ENCODE peak calls at places on chromosomes 7 and 10, in four cellular contexts. One of them, this sample, is unnamed.

GRCh38 chr10:66321746-66322145 is 604.1 kb upstream of the LRRTM3 start:
- DNase-seq in HEK293T: no peak
- DNase-seq in K562: no peak
- DNase-seq in HepG2: no peak
- DNase-seq in this sample: no peak

GRCh38 chr7:148963583-148964509 is 64.5 kb downstream of the PDIA4 start:
- DNase-seq in HepG2: peak
- DNase-seq in HEK293T: no peak
- DNase-seq in K562: no peak
- DNase-seq in this sample: no peak

GRCh38 chr10:100100651-100101525 is 19.2 kb upstream of the CPN1 start:
- DNase-seq in HepG2: peak
- DNase-seq in K562: no peak
- DNase-seq in HEK293T: peak
- DNase-seq in this sample: no peak

GRCh38 chr7:158861004-158861787 is 4.8 kb downstream of the DYNC2I1 start:
- DNase-seq in HEK293T: no peak
- DNase-seq in K562: no peak
- DNase-seq in HepG2: no peak
- DNase-seq in this sample: no peak

GRCh38 chr7:129824291-129825004 is 128.3 kb downstream of the UBE2H start:
- DNase-seq in HEK293T: no peak
- DNase-seq in K562: no peak
- DNase-seq in HepG2: no peak
- DNase-seq in this sample: no peak

GRCh38 chr10:89695307-89695706 is 6.1 kb upstream of the KIF20B start:
- DNase-seq in K562: no peak
- DNase-seq in HepG2: no peak
- DNase-seq in HEK293T: no peak
- DNase-seq in this sample: no peak

GRCh38 chr10:5317547-5318107 is 47.1 kb upstream of the UCN3 start:
- DNase-seq in HEK293T: no peak
- DNase-seq in K562: peak
- DNase-seq in HepG2: peak
- DNase-seq in this sample: no peak

GRCh38 chr10:103630156-103630555 is 136.7 kb downstream of the NEURL1 start:
- DNase-seq in HEK293T: no peak
- DNase-seq in HepG2: no peak
- DNase-seq in K562: no peak
- DNase-seq in this sample: no peak

GRCh38 chr7:28524978-28525377 is 112.7 kb downstream of the CREB5 start:
- DNase-seq in K562: no peak
- DNase-seq in HEK293T: no peak
- DNase-seq in HepG2: no peak
- DNase-seq in this sample: no peak

DNA sequence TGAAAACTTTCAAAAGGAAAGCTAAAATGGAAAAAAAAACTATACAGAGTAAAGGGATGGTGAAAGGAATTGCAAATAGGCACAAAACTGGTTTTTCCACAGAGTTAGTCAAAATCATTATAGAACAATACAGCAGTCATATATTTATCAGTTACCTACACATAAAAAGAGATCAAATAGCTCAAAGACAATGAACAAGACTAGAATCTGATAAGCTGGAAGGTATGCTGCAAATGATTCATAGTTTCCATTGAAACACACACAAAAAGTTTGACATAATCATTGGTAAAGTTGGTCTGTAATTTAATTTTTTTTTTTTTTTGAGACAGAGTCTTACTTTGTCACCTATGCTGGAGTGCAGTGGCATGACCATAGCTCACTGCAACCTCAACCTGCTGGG is 92.4 kb upstream of the SGCE start:
- DNase-seq in HepG2: no peak
- DNase-seq in HEK293T: no peak
- DNase-seq in K562: no peak
- DNase-seq in this sample: no peak
- TF ChIP-seq ELF4 in HepG2: no peak
- TF ChIP-seq ELF4 in HEK293T: no peak
- TF ChIP-seq ELF4 in K562: no peak
- TF ChIP-seq ELF4 in this sample: no peak

DNA sequence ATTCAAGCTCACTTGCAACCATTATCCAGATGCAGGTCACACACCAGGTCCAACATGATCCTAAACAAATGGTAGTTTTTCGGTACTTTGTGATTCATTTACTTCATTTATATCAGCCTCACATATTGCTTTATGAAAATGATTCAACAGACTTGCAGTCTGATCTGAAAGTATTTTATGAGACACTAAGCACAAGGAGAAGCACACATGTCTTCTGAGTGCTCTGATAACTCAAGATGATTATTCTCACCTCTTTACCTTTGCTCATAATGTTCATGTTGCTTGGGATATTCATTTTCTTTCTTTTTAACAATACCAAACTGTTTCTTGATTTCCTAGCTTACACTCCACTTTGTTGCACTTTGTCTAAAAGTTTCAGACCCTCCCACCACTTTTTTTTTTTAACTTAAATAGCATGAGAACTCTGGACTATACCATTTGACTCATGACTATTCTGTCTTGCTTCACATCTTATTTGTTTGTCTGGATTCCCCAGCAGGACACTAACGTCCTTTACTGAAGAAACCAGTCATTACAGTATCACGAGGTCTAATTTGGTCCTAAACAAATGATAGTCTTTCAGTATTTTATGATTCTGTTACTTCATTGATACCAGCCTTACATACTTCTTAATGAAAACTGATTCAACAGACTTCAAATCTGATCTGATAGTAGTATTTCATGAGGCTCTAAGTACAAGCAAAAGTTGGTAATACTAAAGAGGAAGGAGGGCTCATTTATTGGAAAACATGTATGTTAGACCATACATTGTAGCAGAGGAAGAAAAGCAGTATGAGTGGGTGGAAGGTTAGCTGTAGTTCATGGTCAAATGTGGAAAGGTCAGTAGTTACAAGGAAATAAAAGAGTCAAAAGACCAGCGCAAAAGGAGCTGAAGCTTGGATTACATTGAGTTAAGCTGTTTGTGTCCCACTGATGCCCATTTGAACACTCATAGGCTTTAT is 171.8 kb upstream of the AHR start:
- DNase-seq in HEK293T: no peak
- DNase-seq in HepG2: peak
- DNase-seq in K562: no peak
- DNase-seq in this sample: no peak
- TF ChIP-seq ELF4 in HEK293T: no peak
- TF ChIP-seq ELF4 in HepG2: no peak
- TF ChIP-seq ELF4 in K562: no peak
- TF ChIP-seq ELF4 in this sample: no peak

GRCh38 chr10:131650169-131650705 is 250.6 kb upstream of the PPP2R2D start:
- DNase-seq in HepG2: no peak
- DNase-seq in K562: no peak
- DNase-seq in HEK293T: no peak
- DNase-seq in this sample: no peak

GRCh38 chr10:131651674-131652093 is 249.1 kb upstream of the PPP2R2D start:
- DNase-seq in K562: no peak
- DNase-seq in HEK293T: no peak
- DNase-seq in HepG2: no peak
- DNase-seq in this sample: peak

GRCh38 chr10:131652416-131652815 is 248.4 kb upstream of the PPP2R2D start:
- DNase-seq in HEK293T: no peak
- DNase-seq in HepG2: no peak
- DNase-seq in K562: no peak
- DNase-seq in this sample: no peak

GRCh38 chr10:131649609-131650008 is 251.2 kb upstream of the PPP2R2D start:
- DNase-seq in HepG2: no peak
- DNase-seq in K562: no peak
- DNase-seq in HEK293T: no peak
- DNase-seq in this sample: no peak

GRCh38 chr10:131650771-131651673 is 249.8 kb upstream of the PPP2R2D start:
- DNase-seq in HepG2: no peak
- DNase-seq in K562: no peak
- DNase-seq in HEK293T: no peak
- DNase-seq in this sample: no peak
- TF ChIP-seq ELF4 in HepG2: no peak
- TF ChIP-seq ELF4 in K562: no peak
- TF ChIP-seq ELF4 in HEK293T: no peak
- TF ChIP-seq ELF4 in this sample: no peak

DNA sequence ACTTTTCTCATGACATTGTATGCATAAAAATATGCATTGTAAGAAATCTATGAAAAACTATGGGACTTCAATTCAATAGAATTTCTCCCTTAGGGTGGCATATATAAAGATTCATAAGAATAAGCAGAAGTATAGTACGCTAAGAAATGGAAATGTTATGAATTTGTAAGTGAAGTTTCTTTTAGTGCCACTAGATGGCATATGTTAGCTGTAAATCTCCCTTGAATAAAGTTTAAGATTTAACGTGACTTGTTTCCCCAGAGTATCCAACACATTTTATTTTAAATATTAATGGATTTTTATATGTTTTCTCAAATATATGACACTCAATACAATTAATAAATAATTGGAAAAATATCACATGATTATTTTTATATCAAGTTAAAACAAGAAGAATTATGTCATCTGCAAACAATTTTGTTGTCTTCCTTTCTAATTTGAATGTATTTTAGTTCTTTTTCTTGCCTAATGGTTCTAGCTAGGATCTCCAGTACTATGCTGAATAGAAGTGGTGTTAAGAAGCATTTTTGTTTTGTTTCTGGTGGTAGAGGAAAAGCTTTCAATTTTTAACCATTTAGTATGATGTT is 287.2 kb downstream of the HGF start:
- DNase-seq in HEK293T: no peak
- DNase-seq in HepG2: peak
- DNase-seq in K562: peak
- DNase-seq in this sample: no peak
- TF ChIP-seq ELF4 in HEK293T: no peak
- TF ChIP-seq ELF4 in HepG2: no peak
- TF ChIP-seq ELF4 in K562: no peak
- TF ChIP-seq ELF4 in this sample: no peak

GRCh38 chr7:104943502-104944343 is 70.3 kb upstream of the KMT2E start:
- DNase-seq in K562: peak
- DNase-seq in HepG2: peak
- DNase-seq in HEK293T: peak
- DNase-seq in this sample: no peak
- TF ChIP-seq ELF4 in K562: no peak
- TF ChIP-seq ELF4 in HepG2: no peak
- TF ChIP-seq ELF4 in HEK293T: no peak
- TF ChIP-seq ELF4 in this sample: no peak

GRCh38 chr10:76302491-76302890 is 871.1 kb downstream of the LRMDA start:
- DNase-seq in K562: no peak
- DNase-seq in HepG2: no peak
- DNase-seq in HEK293T: no peak
- DNase-seq in this sample: no peak

GRCh38 chr10:76301950-76302349 is 870.5 kb downstream of the LRMDA start:
- DNase-seq in HepG2: peak
- DNase-seq in HEK293T: peak
- DNase-seq in K562: no peak
- DNase-seq in this sample: no peak

GRCh38 chr10:76305930-76306612 is 874.6 kb downstream of the LRMDA start:
- DNase-seq in HEK293T: no peak
- DNase-seq in K562: no peak
- DNase-seq in HepG2: no peak
- DNase-seq in this sample: no peak

GRCh38 chr10:76302936-76303656 is 871.7 kb downstream of the LRMDA start:
- DNase-seq in K562: no peak
- DNase-seq in HEK293T: no peak
- DNase-seq in HepG2: peak
- DNase-seq in this sample: no peak

GRCh38 chr10:76303682-76304316 is 872.4 kb downstream of the LRMDA start:
- DNase-seq in HEK293T: peak
- DNase-seq in HepG2: peak
- DNase-seq in K562: no peak
- DNase-seq in this sample: peak
- TF ChIP-seq ELF4 in HEK293T: no peak
- TF ChIP-seq ELF4 in HepG2: no peak
- TF ChIP-seq ELF4 in K562: no peak
- TF ChIP-seq ELF4 in this sample: no peak

GRCh38 chr10:107966817-107967216 is 802.3 kb upstream of the SORCS1 start:
- DNase-seq in HEK293T: no peak
- DNase-seq in K562: no peak
- DNase-seq in HepG2: no peak
- DNase-seq in this sample: no peak
- TF ChIP-seq ELF4 in HEK293T: no peak
- TF ChIP-seq ELF4 in K562: no peak
- TF ChIP-seq ELF4 in HepG2: no peak
- TF ChIP-seq ELF4 in this sample: no peak

DNA sequence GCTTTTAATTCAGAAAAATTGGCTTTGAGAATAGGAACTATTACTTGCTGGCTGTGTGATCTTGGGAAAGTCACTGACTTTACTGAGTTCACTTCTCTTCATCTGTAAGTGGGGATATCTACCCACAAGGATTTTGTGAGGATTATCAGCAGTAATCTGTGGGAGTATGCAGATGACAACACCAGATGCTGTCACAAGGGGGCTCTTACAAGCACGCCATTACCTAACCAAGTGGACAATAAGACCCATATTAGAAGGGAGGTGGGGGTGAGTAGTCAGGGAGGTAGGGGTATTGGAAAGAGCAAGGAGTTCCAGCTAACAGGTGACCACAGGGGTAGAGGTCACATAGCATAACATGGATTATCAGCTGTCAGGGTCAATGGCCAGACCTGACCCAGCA is 569.4 kb downstream of the SUGCT start:
- DNase-seq in HEK293T: no peak
- DNase-seq in HepG2: peak
- DNase-seq in K562: no peak
- DNase-seq in this sample: no peak
- TF ChIP-seq ELF4 in HEK293T: no peak
- TF ChIP-seq ELF4 in HepG2: no peak
- TF ChIP-seq ELF4 in K562: no peak
- TF ChIP-seq ELF4 in this sample: no peak

This sample was measured in WTC11.